ENCODE peak calls at places on chromosomes 11 and 22, in four cellular contexts. I, V, W and O are unnamed samples.

GRCh38 chr11:68796779-68797178 is 44.9 kb downstream of the CPT1A start:
- DNase-seq in I (no peak), V (no peak), W (no peak), O (no peak)

GRCh38 chr22:49569286-49570031 is 258.2 kb downstream of the BRD1 start:
- DNase-seq in I (no peak), V (peak), W (no peak), O (no peak)

GRCh38 chr22:40862013-40862412 is at the start of gene DNAJB7:
- DNase-seq in I (no peak), V (no peak), W (no peak), O (no peak)

GRCh38 chr11:76610871-76611475 is 59.6 kb downstream of the LRRC32 start:
- DNase-seq in I (no peak), V (peak), W (no peak), O (no peak)

GRCh38 chr11:2444301-2445106 is at the start of the genes KCNQ1 and TRPM5:
- DNase-seq in I (peak), V (peak), W (no peak), O (peak)

GRCh38 chr22:46588279-46589140 is 31.7 kb upstream of the GRAMD4 start:
- DNase-seq in I (no peak), V (no peak), W (no peak), O (no peak)

GRCh38 chr11:74682731-74683278 is 48.4 kb downstream of the CHRDL2 start:
- DNase-seq in I (no peak), V (no peak), W (no peak), O (no peak)

GRCh38 chr11:19311306-19312030 is 70.7 kb upstream of the E2F8 start:
- DNase-seq in I (peak), V (peak), W (peak), O (peak)

GRCh38 chr11:32418836-32419235 is 16.5 kb downstream of the WT1 start:
- DNase-seq in I (no peak), V (no peak), W (no peak), O (no peak)

GRCh38 chr11:22465620-22466019 is 127.4 kb downstream of the SLC17A6 start:
- DNase-seq in I (no peak), V (no peak), W (no peak), O (no peak)

GRCh38 chr22:38230108-38230825 is 28.5 kb downstream of the MAFF start:
- DNase-seq in I (no peak), V (no peak), W (no peak), O (no peak)

GRCh38 chr11:94728541-94728940 is 39.6 kb upstream of the AMOTL1 start:
- DNase-seq in I (no peak), V (no peak), W (no peak), O (no peak)

GRCh38 chr22:20965104-20965887 is 1.8 kb upstream of the AIFM3 start:
- DNase-seq in I (peak), V (peak), W (no peak), O (no peak)

GRCh38 chr22:49583886-49584505 is 243.7 kb downstream of the BRD1 start:
- DNase-seq in I (no peak), V (no peak), W (no peak), O (no peak)

GRCh38 chr11:86140334-86140733 is 71.5 kb upstream of the PICALM start:
- DNase-seq in I (no peak), V (no peak), W (no peak), O (no peak)

GRCh38 chr11:65180877-65181568 is 705 bp upstream of the CAPN1 start:
- DNase-seq in I (peak), V (peak), W (peak), O (peak)

GRCh38 chr22:40138866-40139265 is 38.9 kb upstream of the TNRC6B start:
- DNase-seq in I (no peak), V (no peak), W (no peak), O (no peak)

GRCh38 chr11:119473226-119473625 is 50.3 kb upstream of the THY1 start:
- DNase-seq in I (no peak), V (peak), W (no peak), O (no peak)

GRCh38 chr11:45644981-45645889 is 20.2 kb downstream of the CHST1 start:
- DNase-seq in I (no peak), V (peak), W (no peak), O (no peak)

GRCh38 chr22:42808516-42808915 is 48.6 kb downstream of the ARFGAP3 start:
- DNase-seq in I (no peak), V (no peak), W (no peak), O (no peak)

GRCh38 chr22:49962751-49963646 is 2.4 kb downstream of the PIM3 start:
- DNase-seq in I (no peak), V (no peak), W (no peak), O (no peak)

GRCh38 chr11:11808992-11809583 is 32.7 kb upstream of the USP47 start:
- DNase-seq in I (no peak), V (no peak), W (no peak), O (no peak)

GRCh38 chr11:11807811-11808210 is 34.0 kb upstream of the USP47 start:
- DNase-seq in I (no peak), V (no peak), W (no peak), O (no peak)

GRCh38 chr11:11813288-11813962 is 28.3 kb upstream of the USP47 start:
- DNase-seq in I (no peak), V (no peak), W (no peak), O (peak)

GRCh38 chr11:11814614-11815452 is 26.9 kb upstream of the USP47 start:
- DNase-seq in I (peak), V (no peak), W (no peak), O (no peak)

DNA sequence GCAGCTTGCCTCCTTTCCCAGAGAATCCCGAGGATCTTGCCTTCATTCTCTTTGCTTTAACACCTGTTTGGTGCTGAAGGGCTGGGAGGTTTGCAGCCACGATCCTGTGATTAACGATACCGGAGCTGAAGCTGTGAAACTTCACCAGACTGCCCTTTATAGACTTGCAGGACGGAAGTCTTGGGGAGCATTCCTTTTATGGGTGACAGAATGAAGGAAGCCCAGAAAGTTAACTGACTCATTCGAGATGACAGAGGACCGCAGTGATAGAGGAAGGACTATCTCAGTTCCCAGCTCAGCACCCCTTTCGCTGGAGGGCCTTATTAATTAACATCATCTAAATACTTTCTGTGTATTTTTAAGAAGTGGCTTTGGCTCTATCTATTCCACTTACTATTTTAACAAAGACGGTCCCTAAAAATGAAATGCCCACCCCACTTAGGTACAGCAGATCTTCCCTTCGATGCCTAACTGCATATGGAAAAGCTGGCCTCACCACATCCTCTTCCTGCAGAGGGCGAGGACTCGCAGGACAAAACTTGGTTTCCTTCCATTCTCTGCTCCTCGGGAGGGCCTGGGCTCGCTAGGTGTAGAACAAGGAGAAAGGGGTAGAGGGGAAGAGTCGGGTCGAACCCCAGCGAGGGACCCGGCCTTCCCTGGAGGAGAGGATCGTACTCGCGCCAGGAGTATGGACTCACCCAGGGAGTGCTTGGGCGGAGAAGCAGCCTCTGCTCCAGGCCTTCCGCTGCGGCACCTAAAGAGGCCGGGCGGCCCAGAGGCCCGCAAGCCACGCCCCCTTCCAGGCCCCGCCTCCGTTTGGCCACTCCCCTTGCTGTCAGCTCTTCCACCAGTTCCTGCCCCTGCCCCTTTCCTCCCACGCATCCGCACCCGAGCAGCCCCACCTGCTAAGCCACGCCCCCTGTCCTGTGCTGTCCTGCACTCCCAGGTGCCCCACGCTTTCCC is 30.7 kb upstream of the USP47 start:
- DNase-seq in I (peak), V (peak), W (no peak), O (peak)
- TF ChIP-seq EGR1 in I (peak), V (no peak), W (no peak), O (peak)

DNA sequence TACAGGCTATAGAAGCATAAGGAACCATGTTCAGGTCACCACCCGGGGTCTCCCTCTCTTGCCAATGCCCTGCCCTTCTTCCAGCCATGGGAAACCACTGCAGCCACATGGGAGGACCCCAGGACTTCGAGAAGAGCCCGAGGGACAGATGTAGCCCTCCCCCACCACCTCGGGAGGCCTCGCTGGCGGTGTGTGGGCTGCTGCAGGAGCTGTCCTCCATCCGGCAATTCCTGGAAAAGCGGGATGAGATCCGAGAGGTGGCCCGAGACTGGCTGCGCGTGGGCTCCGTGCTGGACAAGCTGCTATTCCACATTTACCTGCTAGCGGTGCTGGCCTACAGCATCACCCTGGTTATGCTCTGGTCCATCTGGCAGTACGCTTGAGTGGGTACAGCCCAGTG is 14.5 kb downstream of the HTR3A start:
- DNase-seq in I (no peak), V (no peak), W (no peak), O (no peak)
- TF ChIP-seq ATF3 in I (no peak), V (no peak), W (no peak), O (no peak)

DNA sequence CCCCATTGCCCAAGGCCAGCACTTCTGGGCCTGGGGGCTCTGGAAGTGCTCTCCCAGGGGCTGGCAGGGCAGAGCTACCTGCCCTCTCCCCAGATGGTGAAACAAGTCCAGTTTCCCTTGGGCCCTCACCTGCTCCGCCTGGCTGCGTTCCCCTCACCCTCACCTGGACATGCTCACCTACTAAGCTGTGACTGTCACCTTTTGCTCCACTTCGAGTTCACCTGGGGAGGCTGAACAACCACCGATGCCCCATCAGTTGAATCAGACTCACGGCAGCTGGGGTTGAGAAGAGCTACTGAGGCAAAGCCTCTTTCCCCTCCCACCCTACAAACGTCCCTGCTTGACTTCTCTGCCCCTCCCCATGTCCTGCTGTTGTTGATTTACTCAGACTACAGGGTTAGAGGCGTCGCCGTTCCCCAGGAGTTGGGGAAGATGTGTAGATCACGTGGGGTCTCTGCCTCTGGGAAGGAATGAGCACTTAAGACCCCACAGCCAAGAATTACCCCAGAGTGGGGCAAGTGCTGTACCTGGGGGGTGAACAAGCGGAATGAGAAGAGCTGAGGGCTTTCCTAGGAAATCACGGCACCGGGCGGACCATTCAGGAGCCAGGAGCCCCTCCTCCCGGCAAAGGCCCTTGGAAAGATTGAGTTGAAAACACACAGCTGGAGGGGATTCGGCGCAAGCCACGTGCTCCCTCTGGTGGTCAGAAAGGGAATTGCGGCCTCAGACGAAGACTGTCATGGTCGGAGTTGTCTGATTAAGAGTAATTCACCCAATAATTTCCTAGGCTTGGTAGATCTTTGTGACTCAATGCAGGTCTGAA is 7.1 kb downstream of the FXYD2 start:
- DNase-seq in I (peak), V (peak), W (peak), O (peak)
- H3K4me3 ChIP-seq in I (no peak), V (peak), W (no peak), O (no peak)

DNA sequence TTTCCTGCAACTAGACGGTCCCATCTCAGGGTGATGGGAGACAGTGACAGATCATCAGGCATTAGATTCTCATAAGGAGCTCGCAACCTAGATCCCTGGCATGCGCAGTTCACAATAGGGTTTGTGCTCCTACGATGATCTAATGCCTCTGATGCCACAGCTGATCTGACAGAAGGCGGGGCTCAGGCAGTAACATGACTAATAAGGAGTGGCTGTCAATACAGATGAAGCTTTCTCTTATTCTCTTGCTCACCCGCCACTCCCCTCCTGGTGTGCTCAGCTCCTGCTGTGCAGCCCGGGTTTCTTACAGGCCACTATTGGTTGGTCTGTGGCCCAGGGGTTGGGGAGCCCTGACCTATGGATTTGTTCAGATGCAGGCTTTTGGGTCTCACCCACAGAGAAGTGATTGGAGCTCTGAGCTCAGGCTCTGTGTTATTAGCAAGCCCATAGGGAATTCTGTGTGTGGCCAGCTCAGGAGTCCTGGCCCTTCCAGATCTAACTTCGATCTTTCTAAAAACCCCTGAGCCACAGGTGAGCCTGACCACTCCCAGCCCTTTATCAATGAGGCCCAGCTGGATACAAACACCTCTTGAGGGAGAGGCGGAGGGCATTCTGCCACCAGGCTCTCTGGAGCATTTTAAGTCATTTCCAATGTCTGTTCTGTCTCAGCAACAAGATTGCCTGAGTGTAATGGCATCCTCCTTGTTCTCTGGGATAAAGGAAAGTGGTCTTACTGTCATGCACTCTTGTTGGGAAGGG is 351.8 kb downstream of the BUD13 start:
- DNase-seq in I (no peak), V (no peak), W (no peak), O (peak)
- TF ChIP-seq EGR1 in I (no peak), V (no peak), W (no peak), O (no peak)